ENCODE peak calls at places on chromosomes 6 and 20, in ten cellular contexts. N is Calu3; F is stimulated activated CD4-positive, alpha-beta T cell treated with anti-CD3 and anti-CD28 coated beads, Interleukin-15, amount 100 ng/mL, for 1 hour; M is T1000; S is fibroblast of pulmonary artery; Z is NB4; Y is T-cell; J is cardiac fibroblast; X is kidney tubule cell; W is cardiac septum. A is an unnamed sample.

GRCh38 chr6:11263185-11263817 is 30.8 kb upstream of the NEDD9 start:
- DNase-seq in N (peak), F (no peak), M (no peak), S (peak), Z (no peak), Y (no peak), J (peak), X (peak), W (no peak), A (peak)

GRCh38 chr6:39835856-39836442 is 43.8 kb downstream of the DAAM2 start:
- DNase-seq in N (no peak), F (no peak), M (no peak), S (peak), Z (no peak), Y (no peak), J (peak), X (no peak), W (no peak), A (peak)

GRCh38 chr20:32482251-32483220 is 102.6 kb downstream of the NOL4L start:
- DNase-seq in N (peak), F (no peak), M (no peak), S (no peak), Z (peak), Y (peak), J (no peak), X (peak), W (peak), A (peak)

GRCh38 chr6:52416629-52417151 is 3.5 kb upstream of the EFHC1 start:
- DNase-seq in N (peak), F (no peak), M (no peak), S (peak), Z (peak), Y (no peak), J (peak), X (peak), W (no peak), A (peak)

GRCh38 chr6:90835584-90836212 is 248.8 kb upstream of the MAP3K7 start:
- DNase-seq in N (no peak), F (no peak), M (no peak), S (no peak), Z (no peak), Y (no peak), J (no peak), X (peak), W (no peak), A (no peak)

GRCh38 chr20:57061058-57061900 is 205.2 kb downstream of the BMP7 start:
- DNase-seq in N (peak), F (no peak), M (peak), S (peak), Z (peak), Y (no peak), J (no peak), X (peak), W (peak), A (no peak)

GRCh38 chr6:31042801-31043200 is 32.5 kb downstream of the MUC22 start:
- DNase-seq in N (peak), F (peak), M (no peak), S (peak), Z (peak), Y (peak), J (peak), X (peak), W (no peak), A (peak)

GRCh38 chr20:47778398-47779354 is 6.6 kb downstream of the SULF2 start:
- DNase-seq in N (no peak), F (no peak), M (no peak), S (no peak), Z (no peak), Y (no peak), J (no peak), X (no peak), W (no peak), A (peak)

GRCh38 chr20:38139156-38139912 is 25.7 kb downstream of the TGM2 start:
- DNase-seq in N (no peak), F (no peak), M (no peak), S (no peak), Z (no peak), Y (no peak), J (no peak), X (no peak), W (peak), A (no peak)

GRCh38 chr20:43538855-43539700 is 19.7 kb upstream of the SGK2 start:
- DNase-seq in N (no peak), F (no peak), M (no peak), S (peak), Z (no peak), Y (no peak), J (no peak), X (peak), W (peak), A (no peak)

GRCh38 chr6:98977606-98978292 is 30.0 kb upstream of the FBXL4 start:
- DNase-seq in N (no peak), F (no peak), M (no peak), S (no peak), Z (no peak), Y (no peak), J (no peak), X (peak), W (no peak), A (no peak)

GRCh38 chr6:10404799-10405524 is 9.9 kb downstream of the TFAP2A start:
- DNase-seq in N (peak), F (no peak), M (no peak), S (no peak), Z (no peak), Y (no peak), J (no peak), X (no peak), W (no peak), A (no peak)

GRCh38 chr6:1108198-1108597 is 203.7 kb upstream of the FOXQ1 start:
- DNase-seq in N (no peak), F (no peak), M (no peak), S (no peak), Z (no peak), Y (no peak), J (no peak), X (no peak), W (no peak), A (no peak)

GRCh38 chr6:8336406-8336805 is 98.9 kb downstream of the SLC35B3 start:
- DNase-seq in N (no peak), F (no peak), M (no peak), S (no peak), Z (no peak), Y (no peak), J (no peak), X (no peak), W (no peak), A (no peak)

GRCh38 chr6:53928641-53929339 is 134.0 kb downstream of the LRRC1 start:
- DNase-seq in N (no peak), F (no peak), M (no peak), S (peak), Z (peak), Y (no peak), J (no peak), X (peak), W (no peak), A (no peak)

GRCh38 chr6:75437451-75438185 is 56.0 kb downstream of the FILIP1 start:
- DNase-seq in N (no peak), F (no peak), M (no peak), S (peak), Z (no peak), Y (no peak), J (peak), X (peak), W (no peak), A (peak)

GRCh38 chr20:49446808-49447207 is 35.7 kb downstream of the KCNB1 start:
- DNase-seq in N (no peak), F (no peak), M (no peak), S (peak), Z (no peak), Y (no peak), J (peak), X (no peak), W (peak), A (peak)

GRCh38 chr20:11697646-11698045 is 220.0 kb upstream of the BTBD3 start:
- DNase-seq in N (no peak), F (no peak), M (no peak), S (no peak), Z (no peak), Y (no peak), J (no peak), X (no peak), W (no peak), A (no peak)

GRCh38 chr6:53643481-53643965 is 22.0 kb downstream of the KLHL31 start:
- DNase-seq in N (no peak), F (no peak), M (no peak), S (no peak), Z (no peak), Y (no peak), J (no peak), X (no peak), W (no peak), A (no peak)

GRCh38 chr6:83270971-83271714 is 78.0 kb downstream of the RWDD2A start:
- DNase-seq in N (no peak), F (no peak), M (no peak), S (peak), Z (peak), Y (no peak), J (peak), X (peak), W (no peak), A (peak)

GRCh38 chr6:67933278-67933677 is 701.8 kb upstream of the ADGRB3 start:
- DNase-seq in N (no peak), F (no peak), M (no peak), S (no peak), Z (peak), Y (no peak), J (no peak), X (no peak), W (no peak), A (no peak)

GRCh38 chr6:162538643-162539064 is 188.9 kb downstream of the PRKN start:
- DNase-seq in N (no peak), F (no peak), M (no peak), S (no peak), Z (no peak), Y (no peak), J (no peak), X (no peak), W (peak), A (no peak)

GRCh38 chr20:14672066-14672465 is 334.7 kb upstream of the FLRT3 start:
- DNase-seq in N (no peak), F (no peak), M (no peak), S (peak), Z (no peak), Y (no peak), J (no peak), X (no peak), W (no peak), A (peak)

GRCh38 chr20:62900692-62901584 is 25.4 kb downstream of the DIDO1 start:
- DNase-seq in N (peak), F (no peak), M (no peak), S (peak), Z (no peak), Y (peak), J (no peak), X (peak), W (no peak), A (peak)

GRCh38 chr20:54477134-54477533 is 1.7 kb downstream of the DOK5 start:
- DNase-seq in N (no peak), F (no peak), M (no peak), S (no peak), Z (no peak), Y (no peak), J (no peak), X (no peak), W (no peak), A (no peak)

GRCh38 chr20:32820000-32820697 is 395 bp downstream of the MAPRE1 start:
- DNase-seq in N (peak), F (peak), M (peak), S (peak), Z (peak), Y (peak), J (peak), X (peak), W (no peak), A (peak)

GRCh38 chr20:15675151-15675550 is 898.1 kb downstream of the KIF16B start:
- DNase-seq in N (no peak), F (no peak), M (no peak), S (no peak), Z (no peak), Y (no peak), J (no peak), X (no peak), W (no peak), A (no peak)

GRCh38 chr20:5548112-5548511 is 202.1 kb upstream of the SHLD1 start:
- DNase-seq in N (no peak), F (no peak), M (no peak), S (peak), Z (no peak), Y (no peak), J (no peak), X (no peak), W (no peak), A (no peak)

GRCh38 chr20:60977896-60978295 is 274.2 kb upstream of the CDH4 start:
- DNase-seq in N (no peak), F (no peak), M (no peak), S (no peak), Z (no peak), Y (no peak), J (no peak), X (no peak), W (no peak), A (no peak)

A was measured in fibroblast of lung.